ENCODE peak calls at places on chromosomes 3 and 15, in seven cellular contexts. Q is left ventricle myocardium inferior, X is fibroblast of mammary gland, B is ovary, Z is heart left ventricle, T is adrenal gland, R is fibroblast of lung. L is an unnamed sample.

GRCh38 chr15:31733424-31733823 is 296.9 kb upstream of the CHRNA7 start:
- DNase-seq in Q (no peak), X (no peak), R (no peak), T (no peak), Z (no peak), B (no peak), L (no peak)

GRCh38 chr15:99429681-99430081 is 136.1 kb upstream of the MEF2A start:
- DNase-seq in T (no peak), R (no peak), B (no peak), X (no peak), Z (peak), Q (peak), L (no peak)

GRCh38 chr3:118548434-118548833 is 486.2 kb downstream of the IGSF11 start:
- DNase-seq in T (no peak), B (no peak), Z (no peak), X (no peak), R (no peak), Q (no peak), L (no peak)

GRCh38 chr3:129383292-129383860 is 45.1 kb downstream of the EFCAB12 start:
- DNase-seq in R (peak), X (peak), T (peak), Z (peak), B (peak), Q (peak), L (peak)

GRCh38 chr3:27721717-27722564 is at the start of gene EOMES:
- DNase-seq in R (peak), X (peak), B (no peak), T (no peak), Q (no peak), Z (no peak), L (no peak)

GRCh38 chr3:6809349-6809748 is 51.6 kb upstream of the GRM7 start:
- DNase-seq in B (no peak), T (no peak), X (no peak), R (no peak), Z (no peak), Q (no peak), L (no peak)

GRCh38 chr15:51483985-51484384 is 138.6 kb downstream of the DMXL2 start:
- DNase-seq in R (no peak), Z (no peak), B (no peak), Q (no peak), X (no peak), T (no peak), L (no peak)

GRCh38 chr3:62094461-62094860 is 278.9 kb downstream of the FEZF2 start:
- DNase-seq in Z (no peak), B (no peak), X (no peak), Q (no peak), T (no peak), R (no peak), L (no peak)

GRCh38 chr3:124346487-124346886 is 354.6 kb upstream of the ROPN1 start:
- DNase-seq in Q (no peak), T (no peak), Z (no peak), X (no peak), B (no peak), R (no peak), L (no peak)

GRCh38 chr3:136802481-136802996 is 16.4 kb upstream of the SLC35G2 start:
- DNase-seq in B (no peak), R (peak), Z (no peak), Q (no peak), T (no peak), X (peak), L (no peak)

GRCh38 chr15:48267766-48268165 is 61.7 kb downstream of the SLC12A1 start:
- DNase-seq in R (no peak), X (no peak), Q (no peak), Z (no peak), T (no peak), B (no peak), L (no peak)

GRCh38 chr3:31738423-31738822 is 205.7 kb downstream of the STT3B start:
- DNase-seq in T (no peak), R (no peak), B (no peak), Q (no peak), Z (no peak), X (no peak), L (no peak)

GRCh38 chr15:29126821-29127461 is 142.7 kb downstream of the NSMCE3 start:
- DNase-seq in X (no peak), Z (peak), R (no peak), B (peak), T (no peak), Q (peak), L (no peak)
- TF ChIP-seq CTCF in X (no peak), Z (no peak), R (no peak), B (no peak), T (no peak), Q (no peak), L (no peak)

GRCh38 chr3:168095611-168096209 is at the start of gene GOLIM4:
- DNase-seq in X (peak), B (peak), R (peak), T (peak), Z (peak), Q (peak), L (peak)
- TF ChIP-seq CTCF in X (no peak), B (no peak), R (no peak), T (no peak), Z (no peak), Q (peak), L (no peak)

GRCh38 chr15:39171944-39172368 is 408.9 kb upstream of the THBS1 start:
- DNase-seq in R (peak), T (peak), Z (peak), X (peak), B (peak), Q (peak), L (no peak)
- TF ChIP-seq CTCF in R (peak), T (no peak), Z (peak), X (peak), B (no peak), Q (peak), L (peak)

GRCh38 chr3:79751703-79752102 is 16.1 kb downstream of the ROBO1 start:
- DNase-seq in T (no peak), X (no peak), Z (no peak), R (no peak), Q (no peak), B (no peak), L (no peak)
- TF ChIP-seq CTCF in T (no peak), X (no peak), Z (no peak), R (no peak), Q (no peak), B (no peak), L (no peak)